ENCODE peak calls at places on chromosomes 16 and 17, in eight cellular contexts. One of them, this sample, is unnamed.

GRCh38 chr17:72370819-72371218 is 250.0 kb downstream of the SOX9 start:
- DNase-seq in ovary: no peak
- DNase-seq in cardiac fibroblast: peak
- DNase-seq in CD8-positive, alpha-beta T cell: no peak
- DNase-seq in stomach: no peak
- DNase-seq in PC-3: peak
- DNase-seq in astrocyte of the cerebellum: no peak
- DNase-seq in right lobe of liver: no peak
- DNase-seq in this sample: peak

GRCh38 chr16:79950932-79951719 is 350.6 kb upstream of the MAF start:
- DNase-seq in ovary: no peak
- DNase-seq in cardiac fibroblast: no peak
- DNase-seq in CD8-positive, alpha-beta T cell: no peak
- DNase-seq in stomach: no peak
- DNase-seq in PC-3: no peak
- DNase-seq in astrocyte of the cerebellum: no peak
- DNase-seq in right lobe of liver: no peak
- DNase-seq in this sample: no peak

GRCh38 chr16:4038448-4038847 is 77.8 kb downstream of the ADCY9 start:
- DNase-seq in ovary: no peak
- DNase-seq in cardiac fibroblast: no peak
- DNase-seq in CD8-positive, alpha-beta T cell: no peak
- DNase-seq in stomach: no peak
- DNase-seq in PC-3: no peak
- DNase-seq in astrocyte of the cerebellum: no peak
- DNase-seq in right lobe of liver: no peak
- DNase-seq in this sample: no peak

GRCh38 chr16:228917-229730 is at the start of gene LUC7L:
- DNase-seq in ovary: peak
- DNase-seq in cardiac fibroblast: peak
- DNase-seq in CD8-positive, alpha-beta T cell: peak
- DNase-seq in stomach: peak
- DNase-seq in PC-3: peak
- DNase-seq in astrocyte of the cerebellum: peak
- DNase-seq in right lobe of liver: peak
- DNase-seq in this sample: peak

GRCh38 chr16:80150978-80151705 is 389.7 kb upstream of the DYNLRB2 start:
- DNase-seq in ovary: no peak
- DNase-seq in cardiac fibroblast: no peak
- DNase-seq in CD8-positive, alpha-beta T cell: no peak
- DNase-seq in stomach: no peak
- DNase-seq in PC-3: no peak
- DNase-seq in astrocyte of the cerebellum: no peak
- DNase-seq in right lobe of liver: no peak
- DNase-seq in this sample: peak

GRCh38 chr16:89401205-89401604 is 89.2 kb downstream of the ANKRD11 start:
- DNase-seq in ovary: no peak
- DNase-seq in cardiac fibroblast: no peak
- DNase-seq in CD8-positive, alpha-beta T cell: no peak
- DNase-seq in stomach: no peak
- DNase-seq in PC-3: no peak
- DNase-seq in astrocyte of the cerebellum: no peak
- DNase-seq in right lobe of liver: no peak
- DNase-seq in this sample: no peak

GRCh38 chr16:7025616-7026190 is 306.9 kb upstream of the RBFOX1 start:
- DNase-seq in ovary: no peak
- DNase-seq in cardiac fibroblast: no peak
- DNase-seq in CD8-positive, alpha-beta T cell: no peak
- DNase-seq in stomach: peak
- DNase-seq in PC-3: peak
- DNase-seq in astrocyte of the cerebellum: no peak
- DNase-seq in right lobe of liver: peak
- DNase-seq in this sample: no peak

GRCh38 chr16:25988089-25988488 is 296.3 kb downstream of the HS3ST4 start:
- DNase-seq in ovary: no peak
- DNase-seq in cardiac fibroblast: no peak
- DNase-seq in CD8-positive, alpha-beta T cell: no peak
- DNase-seq in stomach: no peak
- DNase-seq in PC-3: no peak
- DNase-seq in astrocyte of the cerebellum: no peak
- DNase-seq in right lobe of liver: no peak
- DNase-seq in this sample: no peak

GRCh38 chr17:72419866-72420774 is 299.3 kb downstream of the SOX9 start:
- DNase-seq in ovary: no peak
- DNase-seq in cardiac fibroblast: no peak
- DNase-seq in CD8-positive, alpha-beta T cell: no peak
- DNase-seq in stomach: no peak
- DNase-seq in PC-3: peak
- DNase-seq in astrocyte of the cerebellum: no peak
- DNase-seq in right lobe of liver: no peak
- DNase-seq in this sample: no peak

GRCh38 chr16:30464078-30464477 is 8.5 kb upstream of the ITGAL start:
- DNase-seq in ovary: no peak
- DNase-seq in cardiac fibroblast: no peak
- DNase-seq in CD8-positive, alpha-beta T cell: no peak
- DNase-seq in stomach: no peak
- DNase-seq in PC-3: no peak
- DNase-seq in astrocyte of the cerebellum: no peak
- DNase-seq in right lobe of liver: no peak
- DNase-seq in this sample: no peak

GRCh38 chr16:68774982-68775381 is 37.9 kb downstream of the CDH1 start:
- DNase-seq in ovary: no peak
- DNase-seq in cardiac fibroblast: no peak
- DNase-seq in CD8-positive, alpha-beta T cell: no peak
- DNase-seq in stomach: no peak
- DNase-seq in PC-3: no peak
- DNase-seq in astrocyte of the cerebellum: no peak
- DNase-seq in right lobe of liver: no peak
- DNase-seq in this sample: no peak

GRCh38 chr17:80122026-80122575 is 20.7 kb downstream of the GAA start:
- DNase-seq in ovary: no peak
- DNase-seq in cardiac fibroblast: no peak
- DNase-seq in CD8-positive, alpha-beta T cell: no peak
- DNase-seq in stomach: peak
- DNase-seq in PC-3: no peak
- DNase-seq in astrocyte of the cerebellum: no peak
- DNase-seq in right lobe of liver: no peak
- DNase-seq in this sample: no peak

DNA sequence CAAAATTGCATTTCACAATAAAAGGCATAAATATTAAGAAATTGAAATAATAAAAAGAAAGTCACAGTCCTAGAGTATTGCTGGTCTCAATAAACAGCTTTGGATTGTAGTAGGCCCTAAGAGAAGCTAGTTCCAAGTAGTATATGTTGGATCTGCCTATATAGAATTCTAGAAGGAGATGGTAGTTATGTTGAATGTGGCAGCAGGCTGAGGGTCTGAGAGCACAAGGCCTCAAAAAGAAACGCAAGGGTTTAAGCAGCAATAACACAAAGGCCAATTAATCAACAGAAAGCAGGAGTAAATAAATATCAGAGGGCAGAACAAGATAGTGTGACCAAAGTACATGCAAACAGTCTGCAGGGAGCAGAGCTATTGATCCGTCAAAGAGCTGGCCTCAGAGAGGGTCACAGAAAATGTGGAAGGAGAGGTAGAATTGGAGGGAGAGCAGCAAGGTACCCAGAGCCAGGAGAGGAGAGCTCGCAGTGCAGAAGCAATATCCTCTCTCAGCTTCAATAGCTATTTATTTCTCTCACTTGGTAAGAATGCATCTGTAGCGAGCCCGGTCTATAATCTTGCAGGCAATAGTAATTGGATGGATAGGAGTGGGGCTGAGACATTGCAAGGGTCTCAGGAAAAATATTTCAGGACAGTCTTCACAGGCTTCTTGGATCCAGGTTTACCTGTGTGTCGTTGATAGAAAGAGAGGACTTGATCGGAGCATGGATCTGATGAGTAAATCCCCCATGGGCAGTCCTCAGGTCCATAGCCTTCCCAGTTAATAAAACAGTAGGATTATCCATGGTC is 25.1 kb upstream of the MED13 start:
- DNase-seq in ovary: no peak
- DNase-seq in cardiac fibroblast: no peak
- DNase-seq in CD8-positive, alpha-beta T cell: no peak
- DNase-seq in stomach: no peak
- DNase-seq in PC-3: no peak
- DNase-seq in astrocyte of the cerebellum: no peak
- DNase-seq in right lobe of liver: no peak
- DNase-seq in this sample: no peak
- H3K4me3 ChIP-seq in ovary: no peak
- H3K4me3 ChIP-seq in cardiac fibroblast: no peak
- H3K4me3 ChIP-seq in CD8-positive, alpha-beta T cell: no peak
- H3K4me3 ChIP-seq in stomach: no peak
- H3K4me3 ChIP-seq in PC-3: no peak
- H3K4me3 ChIP-seq in astrocyte of the cerebellum: no peak
- H3K4me3 ChIP-seq in right lobe of liver: no peak
- H3K4me3 ChIP-seq in this sample: no peak

GRCh38 chr17:22514767-22515320 is 822.5 kb downstream of the KCNJ18 start:
- DNase-seq in ovary: no peak
- DNase-seq in cardiac fibroblast: no peak
- DNase-seq in CD8-positive, alpha-beta T cell: no peak
- DNase-seq in stomach: no peak
- DNase-seq in PC-3: no peak
- DNase-seq in astrocyte of the cerebellum: no peak
- DNase-seq in right lobe of liver: no peak
- DNase-seq in this sample: no peak

GRCh38 chr17:22515599-22515998 is 823.3 kb downstream of the KCNJ18 start:
- DNase-seq in ovary: no peak
- DNase-seq in cardiac fibroblast: no peak
- DNase-seq in CD8-positive, alpha-beta T cell: no peak
- DNase-seq in stomach: no peak
- DNase-seq in PC-3: no peak
- DNase-seq in astrocyte of the cerebellum: no peak
- DNase-seq in right lobe of liver: no peak
- DNase-seq in this sample: no peak

GRCh38 chr17:22516861-22517636 is 824.7 kb downstream of the KCNJ18 start:
- DNase-seq in ovary: no peak
- DNase-seq in cardiac fibroblast: no peak
- DNase-seq in CD8-positive, alpha-beta T cell: no peak
- DNase-seq in stomach: no peak
- DNase-seq in PC-3: no peak
- DNase-seq in astrocyte of the cerebellum: no peak
- DNase-seq in right lobe of liver: no peak
- DNase-seq in this sample: no peak

GRCh38 chr17:22518185-22518584 is 825.9 kb downstream of the KCNJ18 start:
- DNase-seq in ovary: no peak
- DNase-seq in cardiac fibroblast: no peak
- DNase-seq in CD8-positive, alpha-beta T cell: no peak
- DNase-seq in stomach: no peak
- DNase-seq in PC-3: no peak
- DNase-seq in astrocyte of the cerebellum: no peak
- DNase-seq in right lobe of liver: no peak
- DNase-seq in this sample: no peak

DNA sequence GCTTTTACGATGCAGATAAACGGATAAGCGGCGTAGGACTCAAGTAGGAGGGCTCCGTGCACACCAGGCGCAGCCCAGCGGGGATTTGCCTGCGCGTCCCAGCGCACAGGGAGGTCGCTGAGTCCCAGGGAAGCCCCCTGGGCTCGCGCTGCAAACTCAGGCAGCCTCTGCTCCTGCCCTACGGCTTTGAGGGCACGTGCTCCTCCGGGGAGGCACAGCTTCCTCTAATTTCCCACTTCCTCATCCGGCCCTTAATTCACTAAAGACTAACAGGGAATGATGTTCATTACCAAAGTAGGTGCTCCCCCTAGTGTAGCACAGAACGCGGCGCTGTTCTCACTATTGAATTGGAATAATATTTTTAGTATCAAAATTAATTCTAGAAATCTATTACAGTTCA is 825.4 kb downstream of the KCNJ18 start:
- DNase-seq in ovary: no peak
- DNase-seq in cardiac fibroblast: no peak
- DNase-seq in CD8-positive, alpha-beta T cell: no peak
- DNase-seq in stomach: no peak
- DNase-seq in PC-3: no peak
- DNase-seq in astrocyte of the cerebellum: no peak
- DNase-seq in right lobe of liver: no peak
- DNase-seq in this sample: no peak
- TF ChIP-seq CTCF in ovary: no peak
- TF ChIP-seq CTCF in cardiac fibroblast: no peak
- TF ChIP-seq CTCF in CD8-positive, alpha-beta T cell: no peak
- TF ChIP-seq CTCF in stomach: no peak
- TF ChIP-seq CTCF in PC-3: peak
- TF ChIP-seq CTCF in astrocyte of the cerebellum: no peak
- TF ChIP-seq CTCF in right lobe of liver: no peak
- TF ChIP-seq CTCF in this sample: no peak

GRCh38 chr17:18361837-18362380 is 1.4 kb downstream of the SHMT1 start:
- DNase-seq in ovary: no peak
- DNase-seq in cardiac fibroblast: no peak
- DNase-seq in CD8-positive, alpha-beta T cell: no peak
- DNase-seq in stomach: no peak
- DNase-seq in PC-3: no peak
- DNase-seq in astrocyte of the cerebellum: no peak
- DNase-seq in right lobe of liver: no peak
- DNase-seq in this sample: no peak
- H3K4me3 ChIP-seq in ovary: no peak
- H3K4me3 ChIP-seq in cardiac fibroblast: no peak
- H3K4me3 ChIP-seq in CD8-positive, alpha-beta T cell: no peak
- H3K4me3 ChIP-seq in stomach: peak
- H3K4me3 ChIP-seq in PC-3: peak
- H3K4me3 ChIP-seq in astrocyte of the cerebellum: peak
- H3K4me3 ChIP-seq in right lobe of liver: peak
- H3K4me3 ChIP-seq in this sample: no peak

GRCh38 chr17:6480325-6480675 is 36.0 kb downstream of the PIMREG start:
- DNase-seq in ovary: no peak
- DNase-seq in cardiac fibroblast: no peak
- DNase-seq in CD8-positive, alpha-beta T cell: no peak
- DNase-seq in stomach: no peak
- DNase-seq in PC-3: no peak
- DNase-seq in astrocyte of the cerebellum: no peak
- DNase-seq in right lobe of liver: no peak
- DNase-seq in this sample: no peak

GRCh38 chr17:6476834-6477210 is 32.6 kb downstream of the PIMREG start:
- DNase-seq in ovary: no peak
- DNase-seq in cardiac fibroblast: no peak
- DNase-seq in CD8-positive, alpha-beta T cell: no peak
- DNase-seq in stomach: no peak
- DNase-seq in PC-3: no peak
- DNase-seq in astrocyte of the cerebellum: no peak
- DNase-seq in right lobe of liver: peak
- DNase-seq in this sample: no peak

GRCh38 chr17:6477831-6478383 is 33.7 kb downstream of the PIMREG start:
- DNase-seq in ovary: no peak
- DNase-seq in cardiac fibroblast: no peak
- DNase-seq in CD8-positive, alpha-beta T cell: no peak
- DNase-seq in stomach: no peak
- DNase-seq in PC-3: no peak
- DNase-seq in astrocyte of the cerebellum: no peak
- DNase-seq in right lobe of liver: peak
- DNase-seq in this sample: no peak

GRCh38 chr17:6479626-6480324 is 35.5 kb downstream of the PIMREG start:
- DNase-seq in ovary: no peak
- DNase-seq in cardiac fibroblast: peak
- DNase-seq in CD8-positive, alpha-beta T cell: no peak
- DNase-seq in stomach: no peak
- DNase-seq in PC-3: no peak
- DNase-seq in astrocyte of the cerebellum: no peak
- DNase-seq in right lobe of liver: no peak
- DNase-seq in this sample: no peak

DNA sequence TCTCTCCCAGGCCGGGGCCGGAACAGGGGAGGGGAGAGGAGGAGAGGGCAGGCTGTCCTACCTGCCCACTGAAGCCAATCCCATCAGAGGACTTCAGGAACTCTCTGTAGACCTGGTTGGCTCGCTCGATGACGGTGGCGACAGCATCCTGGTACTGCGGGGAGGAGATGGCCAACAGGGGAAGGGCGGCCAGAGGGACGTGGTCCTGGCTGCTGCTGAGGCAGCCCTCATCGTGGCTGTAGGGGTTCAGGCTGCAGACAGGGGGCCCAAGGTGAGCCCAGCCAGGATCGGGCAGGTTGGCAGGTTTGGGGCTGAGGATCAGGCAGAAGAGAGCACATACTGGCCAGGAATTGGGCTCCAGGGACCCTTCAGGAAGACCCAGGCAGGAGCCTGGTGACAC is 34.2 kb downstream of the PIMREG start:
- DNase-seq in ovary: no peak
- DNase-seq in cardiac fibroblast: no peak
- DNase-seq in CD8-positive, alpha-beta T cell: no peak
- DNase-seq in stomach: no peak
- DNase-seq in PC-3: no peak
- DNase-seq in astrocyte of the cerebellum: no peak
- DNase-seq in right lobe of liver: no peak
- DNase-seq in this sample: no peak
- TF ChIP-seq CTCF in ovary: no peak
- TF ChIP-seq CTCF in cardiac fibroblast: no peak
- TF ChIP-seq CTCF in CD8-positive, alpha-beta T cell: no peak
- TF ChIP-seq CTCF in stomach: no peak
- TF ChIP-seq CTCF in PC-3: no peak
- TF ChIP-seq CTCF in astrocyte of the cerebellum: no peak
- TF ChIP-seq CTCF in right lobe of liver: no peak
- TF ChIP-seq CTCF in this sample: no peak

This sample was measured in fibroblast of villous mesenchyme.